ENCODE peak calls at places on chromosomes 2 and 18, in five cellular contexts. K is CD4-positive, CD25-positive, alpha-beta regulatory T cell; M is A549; V is upper lobe of right lung; P is sigmoid colon. I is an unnamed sample.

GRCh38 chr18:48165104-48165866 is 234.8 kb upstream of the SMAD2 start:
- DNase-seq in M (no peak), K (no peak), V (no peak), P (no peak), I (no peak)

GRCh38 chr18:79008356-79008940 is 28.8 kb downstream of the SALL3 start:
- DNase-seq in K (no peak), P (no peak), M (no peak), V (no peak), I (no peak)

GRCh38 chr2:240704651-240705050 is 13.0 kb downstream of the AQP12A start:
- DNase-seq in M (no peak), P (no peak), V (no peak), K (no peak), I (peak; percentile 38)

GRCh38 chr2:238289574-238289973 is 1.2 kb upstream of the PER2 start:
- DNase-seq in K (no peak), M (no peak), V (no peak), P (peak; percentile 65), I (no peak)

GRCh38 chr18:21930177-21930576 is 189.6 kb downstream of the MIB1 start:
- DNase-seq in K (no peak), P (no peak), M (no peak), V (no peak), I (no peak)

GRCh38 chr2:3662239-3662638 is 4.2 kb downstream of the ALLC start:
- DNase-seq in K (no peak), M (no peak), V (peak; percentile 21), P (no peak), I (no peak)

GRCh38 chr2:9749546-9750223 is 93.6 kb upstream of the TAF1B start:
- DNase-seq in V (no peak), P (no peak), M (no peak), K (no peak), I (no peak)

GRCh38 chr2:47437287-47437686 is 34.3 kb downstream of the MSH2 start:
- DNase-seq in M (peak; percentile 51), P (no peak), V (no peak), K (no peak), I (no peak)

GRCh38 chr2:174516495-174517378 is 29.9 kb upstream of the GPR155 start:
- DNase-seq in M (no peak), K (no peak), V (no peak), P (no peak), I (no peak)

GRCh38 chr2:54409752-54410151 is 46.4 kb upstream of the SPTBN1 start:
- DNase-seq in V (no peak), P (no peak), K (no peak), M (no peak), I (no peak)

GRCh38 chr2:227473019-227473461 is 1.1 kb downstream of the AGFG1 start:
- DNase-seq in P (no peak), K (no peak), M (peak; percentile 72), V (no peak), I (no peak)

GRCh38 chr2:101496279-101496678 is 21.4 kb upstream of the RFX8 start:
- DNase-seq in P (no peak), K (no peak), V (no peak), M (no peak), I (no peak)

GRCh38 chr2:109690822-109691541 is 76.8 kb downstream of the SOWAHC start:
- DNase-seq in K (no peak), V (peak; percentile 54), P (peak; percentile 88), M (no peak), I (no peak)

GRCh38 chr2:98608118-98608961 is at the start of the genes COA5 and UNC50:
- DNase-seq in M (peak; percentile 94), P (peak; percentile 94), V (peak; percentile 96), K (peak; percentile 96), I (peak; percentile 82)

GRCh38 chr2:71510196-71510807 is 56.9 kb downstream of the DYSF start:
- DNase-seq in K (peak; percentile 60), V (peak; percentile 82), P (peak; percentile 78), M (peak; percentile 64), I (peak; percentile 67)

GRCh38 chr2:233395687-233396086 is 41.4 kb downstream of the DGKD start:
- DNase-seq in K (no peak), M (no peak), V (no peak), P (no peak), I (no peak)

GRCh38 chr18:72419914-72420313 is 124.2 kb downstream of the CBLN2 start:
- DNase-seq in V (no peak), M (no peak), K (no peak), P (no peak), I (no peak)

DNA sequence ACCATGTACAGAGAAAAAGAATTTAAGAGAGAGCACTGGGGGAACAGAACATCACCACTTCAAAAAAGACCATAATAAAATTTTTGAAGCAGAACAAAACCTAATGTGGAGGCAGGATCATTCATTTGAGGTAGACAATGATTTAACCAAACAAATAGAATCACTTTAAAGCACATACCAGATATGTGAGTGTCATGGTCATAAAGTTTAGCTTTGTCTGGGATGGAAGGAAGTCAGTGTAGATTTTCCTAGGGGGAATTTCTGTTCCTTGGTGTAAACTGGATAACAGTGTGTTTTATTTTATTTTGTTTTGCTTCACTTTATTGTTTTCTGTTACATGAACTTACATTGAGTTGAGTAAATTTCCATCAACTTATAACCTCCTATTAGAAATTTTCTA is 120.8 kb downstream of the CRIM1 start:
- DNase-seq in M (no peak), P (no peak), K (no peak), V (no peak), I (no peak)
- H3K4me1 ChIP-seq in M (peaks cover 47% of the 10 kb centered on the region), P (peaks cover 42% of the 10 kb centered on the region), K (no peaks in the 10 kb centered on the region), V (peaks cover 17% of the 10 kb centered on the region), I (no peaks in the 10 kb centered on the region)

GRCh38 chr2:72955188-72956049 is 38.1 kb downstream of the EMX1 start:
- DNase-seq in P (no peak), K (no peak), V (no peak), M (no peak), I (no peak)

GRCh38 chr2:72953528-72953927 is 36.2 kb downstream of the EMX1 start:
- DNase-seq in V (no peak), M (no peak), K (no peak), P (no peak), I (no peak)

GRCh38 chr2:72956050-72956395 is 38.7 kb downstream of the EMX1 start:
- DNase-seq in V (no peak), K (no peak), P (no peak), M (no peak), I (no peak)

GRCh38 chr2:72953976-72954375 is 36.7 kb downstream of the EMX1 start:
- DNase-seq in M (no peak), K (peak; percentile 89), V (no peak), P (no peak), I (no peak)

DNA sequence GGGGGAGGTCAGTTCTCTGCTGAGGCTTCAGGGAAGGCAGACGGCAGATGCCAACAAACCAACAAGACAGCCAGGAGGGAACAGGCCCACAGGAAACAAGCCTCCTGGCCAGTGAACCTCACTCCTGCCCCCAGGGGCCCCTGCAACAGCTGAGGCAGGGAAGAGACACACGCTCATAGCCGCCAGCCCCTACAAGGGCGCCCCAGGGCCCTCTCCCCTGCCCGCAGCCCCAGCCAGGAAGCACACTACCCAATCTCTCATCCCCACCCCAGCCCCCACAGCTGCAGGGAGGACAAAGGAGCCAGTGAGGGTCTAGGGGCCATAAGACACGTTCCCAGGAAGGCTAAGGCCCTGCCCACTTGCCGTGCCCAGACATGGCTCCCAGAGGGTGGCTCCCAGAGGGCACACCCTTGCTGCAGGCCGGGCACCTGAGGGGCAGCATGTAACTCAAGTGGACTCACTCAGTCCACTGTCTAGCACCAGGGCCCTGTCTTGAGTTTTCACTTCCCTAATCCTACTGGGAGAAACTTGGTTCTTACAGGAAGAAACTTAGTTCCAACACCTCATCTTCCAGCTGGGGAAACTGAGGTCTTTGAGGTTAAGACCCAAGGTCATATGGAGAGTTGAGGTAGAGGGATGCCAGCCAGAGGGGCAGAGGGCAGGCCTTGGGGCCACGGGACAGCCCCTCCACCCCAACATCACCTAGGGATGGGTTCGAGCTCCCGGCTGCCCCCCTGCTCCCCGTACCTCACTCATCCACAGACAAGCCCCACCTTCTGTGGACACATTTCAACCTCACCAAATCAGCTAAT is 37.3 kb downstream of the EMX1 start:
- DNase-seq in P (no peak), V (no peak), K (no peak), M (no peak), I (no peak)
- H3K27ac ChIP-seq in P (no peak overlapping the region), V (no peak overlapping the region), K (no peak overlapping the region), M (no peak overlapping the region), I (no peak overlapping the region)

GRCh38 chr18:76455015-76455676 is 39.9 kb downstream of the ZNF516 start:
- DNase-seq in P (peak; percentile 57), K (no peak), V (no peak), M (no peak), I (no peak)

GRCh38 chr18:76456823-76457222 is 38.2 kb downstream of the ZNF516 start:
- DNase-seq in P (peak; percentile 10), M (no peak), K (no peak), V (no peak), I (no peak)

GRCh38 chr18:76457475-76457874 is 37.6 kb downstream of the ZNF516 start:
- DNase-seq in M (no peak), P (peak; percentile 41), V (no peak), K (no peak), I (no peak)

GRCh38 chr18:76454429-76454828 is 40.6 kb downstream of the ZNF516 start:
- DNase-seq in P (no peak), M (no peak), V (no peak), K (no peak), I (no peak)

DNA sequence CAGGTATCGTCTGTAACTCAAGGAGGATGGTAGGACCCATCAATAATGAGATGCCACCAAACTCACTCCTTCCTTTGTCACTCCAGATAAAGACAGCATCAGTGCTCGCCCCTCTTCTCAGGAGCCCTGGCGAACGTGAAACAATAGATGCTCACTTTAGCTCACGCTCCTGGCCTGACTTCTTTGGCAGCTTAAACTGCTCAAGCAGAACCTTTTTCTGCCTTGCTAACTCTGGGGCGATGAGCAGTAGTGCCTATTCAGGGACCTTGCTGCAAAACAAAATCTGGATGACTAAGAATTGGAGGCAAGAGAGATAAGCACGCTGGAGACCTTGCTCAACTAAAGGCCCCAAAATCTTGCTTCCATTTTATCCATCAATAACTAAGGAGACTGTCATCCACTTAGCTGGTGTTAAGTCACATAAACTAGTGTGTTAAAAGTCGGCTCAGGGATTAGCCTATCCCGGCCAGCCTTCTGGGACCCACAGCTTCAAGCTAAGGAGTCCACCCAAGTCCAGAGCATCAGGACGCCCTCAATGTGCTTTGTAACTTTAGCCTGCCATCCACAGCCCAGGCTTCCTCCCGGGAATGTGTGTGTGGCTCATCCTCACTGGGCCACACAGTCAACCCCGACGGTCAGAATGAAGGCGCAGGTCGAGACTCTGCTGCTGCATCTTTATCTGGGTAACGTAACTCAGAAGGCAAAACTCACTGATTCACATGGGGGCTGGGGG is 38.9 kb downstream of the ZNF516 start:
- DNase-seq in M (no peak), P (peak; percentile 38), K (no peak), V (no peak), I (no peak)
- H3K4me1 ChIP-seq in M (peaks cover 33% of the 10 kb centered on the region), P (peaks cover 90% of the 10 kb centered on the region), K (no peaks in the 10 kb centered on the region), V (peaks cover 5% of the 10 kb centered on the region), I (no peaks in the 10 kb centered on the region)

DNA sequence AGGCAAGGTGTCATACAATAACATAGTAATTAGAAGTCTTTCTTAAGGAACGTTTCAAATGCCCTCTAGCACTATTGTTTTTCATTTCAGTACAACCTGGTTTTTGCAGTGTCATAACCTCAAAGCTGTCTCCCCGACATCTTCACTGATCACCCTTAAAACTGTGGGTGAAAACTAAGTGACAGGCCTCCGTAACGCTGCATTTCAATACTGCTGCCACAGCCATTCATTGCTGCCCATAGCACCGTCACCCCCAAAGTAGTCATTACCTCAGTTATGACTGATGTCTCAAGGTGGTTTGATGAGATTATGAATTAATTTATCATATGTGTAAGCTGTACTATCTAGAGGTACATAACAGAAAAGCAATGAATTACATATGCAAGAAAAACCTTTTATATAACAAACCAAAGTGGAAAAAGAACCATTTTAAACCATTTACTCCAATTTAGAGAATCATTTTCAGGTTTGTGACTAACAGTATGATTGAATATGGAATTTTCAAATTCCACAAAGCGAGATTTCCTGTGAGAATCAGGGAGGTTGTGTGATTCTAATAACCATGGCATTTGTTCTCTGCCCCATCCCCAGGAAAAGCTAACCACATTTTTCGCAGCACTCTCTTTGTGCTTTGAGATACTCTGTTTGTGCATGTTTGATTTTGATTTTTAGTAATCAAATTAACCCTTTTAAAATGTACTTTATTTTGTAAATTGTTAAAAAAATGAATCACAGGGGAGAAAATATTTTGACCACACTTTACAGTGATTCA is 263.0 kb downstream of the PTGR3 start:
- DNase-seq in M (no peak), P (no peak), V (no peak), K (no peak), I (no peak)
- H3K27ac ChIP-seq in M (peak overlapping the region; percentile 31), P (no peak overlapping the region), V (no peak overlapping the region), K (no peak overlapping the region), I (no peak overlapping the region)

I was measured in naive thymus-derived CD4-positive, alpha-beta T cell.